ENCODE peak calls at places on chromosomes 13 and 19, in four cellular contexts. N is mammary epithelial cell, A is neural progenitor cell, I is AG09309. P is an unnamed sample.

GRCh38 chr13:22499919-22500318 is 680.9 kb upstream of the SGCG start:
- DNase-seq in N (no peak), A (no peak), I (no peak), P (no peak)

GRCh38 chr13:40993119-40993518 is 26.0 kb downstream of the ELF1 start:
- DNase-seq in N (no peak), A (peak), I (no peak), P (no peak)

GRCh38 chr13:48983331-48983730 is 7.6 kb downstream of the FNDC3A start:
- DNase-seq in N (no peak), A (no peak), I (no peak), P (peak)

GRCh38 chr13:91978571-91978970 is 580.1 kb downstream of the GPC5 start:
- DNase-seq in N (no peak), A (no peak), I (no peak), P (no peak)

GRCh38 chr13:37225414-37226047 is 120.1 kb upstream of the CSNK1A1L start:
- DNase-seq in N (peak), A (no peak), I (peak), P (no peak)

GRCh38 chr13:100537951-100538462 is 50.6 kb downstream of the GGACT start:
- DNase-seq in N (no peak), A (no peak), I (no peak), P (no peak)

GRCh38 chr13:113210834-113211233 is 1.4 kb downstream of the CUL4A start:
- DNase-seq in N (no peak), A (no peak), I (no peak), P (no peak)

GRCh38 chr13:34748078-34748477 is 194.0 kb upstream of the NBEA start:
- DNase-seq in N (no peak), A (no peak), I (peak), P (peak)

GRCh38 chr13:60369242-60369641 is 27.8 kb upstream of the TDRD3 start:
- DNase-seq in N (peak), A (no peak), I (no peak), P (no peak)

GRCh38 chr19:12567951-12568350 is 16.7 kb upstream of the ZNF564 start:
- DNase-seq in N (no peak), A (no peak), I (no peak), P (no peak)

GRCh38 chr19:38640368-38640767 is 7.1 kb upstream of the ACTN4 start:
- DNase-seq in N (no peak), A (no peak), I (no peak), P (no peak)

GRCh38 chr13:48155850-48156249 is 60.9 kb upstream of the MED4 start:
- DNase-seq in N (peak), A (no peak), I (peak), P (peak)

GRCh38 chr19:12954150-12954962 is 2.7 kb downstream of the GADD45GIP1 start:
- DNase-seq in N (no peak), A (no peak), I (no peak), P (no peak)

DNA sequence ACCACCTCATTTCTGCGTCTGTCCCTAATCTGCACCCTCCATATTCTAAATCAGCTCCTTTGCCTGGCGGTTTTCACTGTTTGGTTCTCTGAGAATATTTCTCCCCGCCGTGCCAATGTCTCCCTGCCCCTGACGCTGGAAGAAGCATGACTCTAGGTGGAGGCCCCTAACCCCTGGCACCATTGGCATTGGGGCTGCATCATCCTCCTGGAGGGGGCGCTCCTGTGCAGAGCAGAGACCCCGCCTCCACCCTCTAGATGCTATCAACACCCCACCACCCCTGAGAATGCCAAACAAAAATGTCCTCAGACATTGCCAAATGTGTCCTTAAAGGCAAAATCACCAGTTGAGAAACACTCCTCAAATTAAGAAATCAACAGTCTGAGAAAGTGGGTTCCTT is 6.5 kb downstream of the ZSCAN5B start:
- DNase-seq in N (no peak), A (no peak), I (no peak), P (no peak)
- TF ChIP-seq CTCF in N (no peak), A (peak), I (no peak), P (no peak)

GRCh38 chr19:3683866-3684816 is 16.1 kb downstream of the PIP5K1C start:
- DNase-seq in N (no peak), A (no peak), I (no peak), P (no peak)

GRCh38 chr19:3690551-3691371 is 9.5 kb downstream of the PIP5K1C start:
- DNase-seq in N (no peak), A (no peak), I (no peak), P (no peak)

GRCh38 chr19:3687774-3688706 is 12.2 kb downstream of the PIP5K1C start:
- DNase-seq in N (peak), A (peak), I (no peak), P (no peak)

GRCh38 chr19:3684817-3685410 is 15.4 kb downstream of the PIP5K1C start:
- DNase-seq in N (no peak), A (no peak), I (no peak), P (no peak)

DNA sequence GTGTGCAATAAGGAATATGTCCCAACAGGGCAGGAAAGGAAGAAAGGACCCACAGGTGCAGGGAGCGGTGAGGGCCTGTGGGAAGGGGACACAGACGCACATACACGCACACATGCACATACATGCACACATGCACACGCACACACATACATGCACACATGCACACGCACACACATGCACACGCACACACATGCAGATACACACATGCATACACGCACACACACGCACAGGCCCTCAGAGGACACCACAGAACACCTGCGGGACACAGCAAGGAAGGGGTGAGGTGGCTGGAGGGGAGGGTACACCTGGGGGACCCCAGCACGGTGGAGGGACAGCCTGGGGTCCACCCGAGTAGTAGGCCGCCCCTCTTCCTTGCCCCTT is 12.9 kb downstream of the PIP5K1C start:
- DNase-seq in N (no peak), A (no peak), I (no peak), P (no peak)
- H3K4me3 ChIP-seq in N (peak), A (no peak), I (no peak), P (no peak)

GRCh38 chr13:65926750-65927171 is 1303.4 kb downstream of the PCDH9 start:
- DNase-seq in N (no peak), A (peak), I (no peak), P (no peak)
- TF ChIP-seq CTCF in N (peak), A (peak), I (peak), P (peak)

GRCh38 chr19:920051-920857 is 3.1 kb downstream of the KISS1R start:
- DNase-seq in N (peak), A (peak), I (no peak), P (no peak)
- H3K4me3 ChIP-seq in N (no peak), A (peak), I (no peak), P (peak)

DNA sequence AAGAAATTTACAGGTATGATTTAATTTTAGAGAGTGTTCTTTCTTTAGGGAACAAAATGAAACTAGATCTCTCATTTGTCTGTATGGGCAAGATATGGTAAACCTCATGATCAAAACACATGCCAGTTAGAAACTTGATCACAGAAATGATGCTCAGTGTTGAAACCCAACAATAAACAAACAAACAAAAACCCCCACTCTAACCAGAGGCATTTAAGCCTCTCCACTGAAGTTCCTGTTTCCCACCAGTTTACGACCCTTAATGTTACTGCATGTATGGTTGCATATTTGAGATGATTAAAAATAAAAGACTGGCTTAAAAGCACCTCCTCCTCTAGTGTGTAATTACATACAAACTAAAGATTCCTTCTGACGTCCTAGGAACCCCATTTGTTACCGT is 293.3 kb upstream of the MAB21L1 start:
- DNase-seq in N (no peak), A (no peak), I (no peak), P (no peak)
- TF ChIP-seq CTCF in N (no peak), A (no peak), I (no peak), P (no peak)

GRCh38 chr19:1245468-1245867 is 2.9 kb upstream of the MIDN start:
- DNase-seq in N (no peak), A (no peak), I (no peak), P (no peak)
- H3K4me3 ChIP-seq in N (no peak), A (no peak), I (no peak), P (no peak)

DNA sequence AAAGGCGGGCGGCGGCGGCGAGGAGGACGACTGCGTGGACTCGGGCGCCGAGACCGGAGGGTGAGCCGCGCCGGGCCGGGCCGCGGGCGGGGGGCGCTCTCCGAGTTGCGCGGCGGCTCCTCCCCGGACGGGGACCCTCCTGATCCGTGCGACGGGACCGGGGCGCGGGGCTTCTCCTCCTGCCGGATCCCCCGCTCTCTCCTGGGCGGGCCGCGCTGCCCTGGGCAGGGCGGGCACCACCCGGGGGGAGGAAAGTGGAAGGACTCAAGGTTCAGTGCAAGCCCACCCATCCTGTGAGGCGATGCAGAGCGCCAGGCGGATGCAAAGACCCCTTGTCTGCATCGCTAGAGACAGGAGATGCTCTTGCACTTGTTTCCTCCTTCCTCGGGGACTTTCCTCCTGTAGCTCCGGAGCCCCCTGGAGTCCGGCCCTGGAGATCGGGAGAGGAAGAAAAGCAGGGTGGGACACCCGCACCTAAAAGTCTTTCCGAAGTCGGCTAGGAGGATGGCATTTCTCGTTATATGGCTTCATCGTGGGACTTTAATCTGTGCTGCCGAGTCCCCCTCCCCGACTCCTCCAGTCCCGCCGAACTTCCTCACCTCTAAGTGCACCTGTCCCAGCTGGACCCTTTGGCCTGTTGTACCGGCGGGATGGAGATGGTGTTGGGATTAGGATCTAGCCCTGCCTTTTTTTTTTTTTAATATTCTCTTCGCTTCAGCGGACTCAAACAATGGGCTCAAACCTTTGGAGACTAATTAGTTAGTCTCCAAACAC is 499 bp downstream of the FAM124A start:
- DNase-seq in N (no peak), A (peak), I (no peak), P (no peak)
- TF ChIP-seq CTCF in N (no peak), A (no peak), I (no peak), P (peak)

GRCh38 chr19:31263317-31263716 is 85.9 kb downstream of the TSHZ3 start:
- DNase-seq in N (no peak), A (no peak), I (no peak), P (no peak)
- H3K4me3 ChIP-seq in N (no peak), A (no peak), I (no peak), P (no peak)